ENCODE peak calls at places on chromosome 4, in six cellular contexts. R, J, E, D, X and B are unnamed samples.

GRCh38 chr4:158016511-158016910 is 156.3 kb downstream of the GASK1B start:
- DNase-seq in E (no peak), R (no peak), X (no peak), D (no peak), J (no peak), B (no peak)

GRCh38 chr4:6909970-6910339 is 329 bp downstream of the TBC1D14 start:
- DNase-seq in R (no peak), X (peak; percentile 53), E (peak; percentile 18), J (peak; percentile 74), D (peak; percentile 84), B (no peak)

GRCh38 chr4:15651682-15652081 is 3.5 kb downstream of the FBXL5 start:
- DNase-seq in R (no peak), J (no peak), E (no peak), X (peak; percentile 15), D (no peak), B (no peak)

GRCh38 chr4:75630174-75630931 is at the start of gene CDKL2:
- DNase-seq in J (peak; percentile 97), X (peak; percentile 87), E (peak; percentile 73), D (peak; percentile 97), R (peak; percentile 97), B (peak; percentile 89)

GRCh38 chr4:76744253-76744921 is 153.6 kb downstream of the SOWAHB start:
- DNase-seq in X (no peak), D (no peak), R (no peak), E (no peak), J (no peak), B (no peak)

GRCh38 chr4:154125340-154125739 is 336.5 kb upstream of the SFRP2 start:
- DNase-seq in J (no peak), D (no peak), E (no peak), X (no peak), R (no peak), B (no peak)

GRCh38 chr4:48748949-48749596 is 31.0 kb downstream of the FRYL start:
- DNase-seq in D (no peak), X (no peak), R (no peak), E (no peak), J (no peak), B (no peak)

GRCh38 chr4:38957947-38958346 is 74.3 kb downstream of the TMEM156 start:
- DNase-seq in E (no peak), X (no peak), J (no peak), R (no peak), D (no peak), B (no peak)

GRCh38 chr4:147318581-147318980 is 162.3 kb upstream of the EDNRA start:
- DNase-seq in R (no peak), X (no peak), E (no peak), D (no peak), J (no peak), B (no peak)

GRCh38 chr4:184550476-184550875 is 76.1 kb upstream of the IRF2 start:
- DNase-seq in X (no peak), E (no peak), J (no peak), D (no peak), R (no peak), B (no peak)

GRCh38 chr4:182832352-182833120 is 84.7 kb downstream of the DCTD start:
- DNase-seq in E (no peak), D (no peak), R (no peak), J (no peak), X (no peak), B (no peak)

GRCh38 chr4:5971077-5971447 is 47.2 kb downstream of the C4orf50 start:
- DNase-seq in X (no peak), E (no peak), J (peak; percentile 68), D (peak; percentile 50), R (no peak), B (no peak)

GRCh38 chr4:96913437-96914075 is 1073.7 kb downstream of the PDHA2 start:
- DNase-seq in D (no peak), R (no peak), E (no peak), J (no peak), X (no peak), B (no peak)

GRCh38 chr4:56655209-56655626 is 25.9 kb downstream of the HOPX start:
- DNase-seq in J (peak; percentile 83), E (no peak), X (no peak), R (peak; percentile 25), D (no peak), B (peak; percentile 46)

GRCh38 chr4:16532240-16532990 is 306.1 kb upstream of the TAPT1 start:
- DNase-seq in D (no peak), J (no peak), E (no peak), X (no peak), R (no peak), B (no peak)

GRCh38 chr4:46993075-46994006 is at the start of gene GABRA4:
- DNase-seq in X (no peak), D (peak; percentile 63), R (no peak), E (no peak), J (peak; percentile 80), B (no peak)

GRCh38 chr4:8303485-8304281 is 34.1 kb downstream of the HTRA3 start:
- DNase-seq in R (no peak), D (no peak), J (peak; percentile 43), E (peak; percentile 42), X (no peak), B (no peak)

GRCh38 chr4:119211856-119212250 is 660 bp upstream of the USP53 start:
- DNase-seq in E (no peak), J (no peak), R (no peak), X (no peak), D (no peak), B (no peak)

GRCh38 chr4:105288121-105288520 is 141.4 kb downstream of the TET2 start:
- DNase-seq in X (no peak), J (no peak), R (no peak), D (no peak), E (no peak), B (no peak)

GRCh38 chr4:100986360-100986868 is 360.9 kb downstream of the PPP3CA start:
- DNase-seq in J (peak; percentile 90), E (no peak), R (no peak), X (no peak), D (no peak), B (no peak)

GRCh38 chr4:105276361-105276760 is 129.7 kb downstream of the TET2 start:
- DNase-seq in X (no peak), J (no peak), R (no peak), D (no peak), E (no peak), B (no peak)

DNA sequence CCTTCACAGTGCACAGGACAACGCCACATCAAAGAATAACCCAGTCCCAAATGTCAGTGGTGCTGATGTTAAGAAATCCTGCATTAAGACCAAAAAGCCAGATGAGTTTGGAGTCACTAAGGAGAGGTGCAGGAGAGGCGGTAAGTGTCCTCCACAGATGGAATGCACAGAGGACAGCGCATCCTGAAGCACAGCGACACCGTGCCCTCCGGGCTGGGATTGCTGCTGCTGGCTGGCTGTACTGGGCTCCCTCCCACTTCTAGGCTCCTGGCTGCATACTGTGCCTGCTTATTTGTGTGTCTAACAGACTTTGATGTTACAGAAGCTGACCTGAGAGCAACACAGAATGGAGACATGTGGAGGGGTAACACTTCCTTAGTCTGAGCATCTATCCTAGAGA is 325.6 kb upstream of the BOD1L1 start:
- DNase-seq in E (no peak), R (no peak), D (no peak), X (no peak), J (peak; percentile 63), B (no peak)
- TF ChIP-seq CTCF in E (no peak), R (no peak), D (no peak), X (no peak), J (no peak), B (no peak)

GRCh38 chr4:20297800-20298199 is 46.1 kb downstream of the SLIT2 start:
- DNase-seq in R (no peak), J (no peak), X (no peak), D (no peak), E (no peak), B (no peak)

GRCh38 chr4:20301161-20301560 is 49.5 kb downstream of the SLIT2 start:
- DNase-seq in J (no peak), X (no peak), R (no peak), D (no peak), E (no peak), B (no peak)

GRCh38 chr4:20298986-20299385 is 47.3 kb downstream of the SLIT2 start:
- DNase-seq in J (no peak), D (no peak), E (no peak), X (no peak), R (no peak), B (no peak)

GRCh38 chr4:20297246-20297645 is 45.5 kb downstream of the SLIT2 start:
- DNase-seq in E (no peak), J (no peak), D (no peak), R (no peak), X (no peak), B (no peak)

GRCh38 chr4:20299515-20299914 is 47.8 kb downstream of the SLIT2 start:
- DNase-seq in D (no peak), J (no peak), R (no peak), E (no peak), X (peak; percentile 31), B (no peak)
- TF ChIP-seq CTCF in D (peak; percentile 37), J (peak; percentile 79), R (no peak), E (no peak), X (peak; percentile 14), B (no peak)

DNA sequence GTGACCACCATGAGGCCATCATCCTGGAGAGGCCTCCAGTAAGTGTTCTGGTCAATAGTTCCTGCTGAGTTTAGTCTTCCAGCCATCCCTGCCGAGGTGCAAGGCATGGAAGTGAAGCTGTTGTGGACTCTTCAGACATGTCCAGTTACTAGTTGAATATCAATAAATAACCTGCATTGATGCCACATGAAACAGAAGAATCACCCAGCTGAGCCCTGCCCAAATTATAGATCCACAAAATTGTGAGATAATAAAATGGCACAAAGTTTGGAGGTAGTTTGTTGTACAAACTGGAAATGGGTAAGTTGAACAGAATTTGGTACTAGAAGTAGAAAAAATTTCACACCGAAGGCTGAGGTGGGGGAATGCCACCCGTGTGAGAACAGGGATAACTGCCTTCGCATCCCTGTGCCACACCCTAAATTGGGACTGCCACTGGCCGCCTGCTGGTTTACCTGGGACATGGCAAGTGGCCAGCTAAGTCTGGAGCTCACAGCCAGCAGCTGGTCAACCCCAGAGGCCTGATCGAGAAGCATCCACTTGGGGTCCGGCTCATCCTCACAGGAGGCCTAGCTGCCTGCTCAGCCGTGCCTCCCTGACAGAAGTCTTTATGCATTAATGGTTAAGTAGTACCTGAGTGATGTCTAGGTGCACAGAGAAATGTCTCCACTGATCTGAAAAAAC is 184.5 kb downstream of the SPRY1 start:
- DNase-seq in X (no peak), J (no peak), E (no peak), D (no peak), R (no peak), B (no peak)
- TF ChIP-seq CTCF in X (no peak), J (peak; percentile 46), E (no peak), D (no peak), R (no peak), B (no peak)

GRCh38 chr4:133484287-133484686 is 335.2 kb downstream of the PCDH10 start:
- DNase-seq in D (no peak), R (no peak), X (no peak), J (no peak), E (no peak), B (no peak)

DNA sequence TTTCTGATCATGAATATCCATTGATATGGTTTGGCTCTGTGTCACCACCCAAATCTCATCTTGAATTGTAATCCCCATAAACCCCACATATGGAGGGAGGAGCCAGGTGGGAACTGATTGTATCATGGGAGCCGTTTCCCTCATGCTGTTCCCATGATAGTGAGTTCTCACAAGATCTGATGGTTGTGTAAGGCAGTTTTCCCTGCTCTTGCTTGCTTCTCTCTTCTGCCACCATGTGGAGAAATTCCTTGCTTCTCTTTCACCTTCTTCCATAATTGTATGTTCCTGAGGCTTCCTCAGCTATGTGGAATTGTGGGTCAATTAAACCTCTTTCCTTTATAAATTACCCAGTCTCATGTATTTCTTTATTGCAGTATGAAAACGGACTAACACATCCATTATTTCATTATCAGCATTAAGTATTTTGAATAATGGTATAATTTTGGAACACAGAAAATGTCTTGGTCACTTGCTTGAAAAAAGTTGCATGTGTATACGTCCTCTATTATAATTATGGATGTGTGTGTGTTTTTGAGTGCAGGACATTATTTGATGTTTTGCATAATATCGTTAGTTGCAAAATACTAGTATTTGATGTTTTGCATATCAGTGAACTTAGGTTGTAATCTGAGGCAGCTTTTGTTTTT is 334.6 kb downstream of the PCDH10 start:
- DNase-seq in X (no peak), E (no peak), R (peak; percentile 3), J (peak; percentile 51), D (no peak), B (no peak)
- TF ChIP-seq CTCF in X (no peak), E (no peak), R (no peak), J (peak; percentile 82), D (peak; percentile 23), B (no peak)